ENCODE peak calls at places on chromosomes 13 and 19, in seven cellular contexts. One of them, this sample, is unnamed.

GRCh38 chr13:78035500-78035899 is 116.9 kb upstream of the EDNRB start:
- DNase-seq in HS-5: no peak
- DNase-seq in activated T-helper 9 cell treated with anti-CD3 and anti-CD28 coated beads, Interleukin-2, amount 50 U/mL, for 16 hours: no peak
- DNase-seq in NCI-H1417: peak; percentile 92
- DNase-seq in NCI-H146: no peak
- DNase-seq in stimulated activated CD8-positive, alpha-beta memory T cell treated with anti-CD3 and anti-CD28 coated beads, Interleukin-2, amount 100 ng/mL, for 48 hours: no peak
- DNase-seq in stimulated activated naive CD4-positive, alpha-beta T cell: no peak
- DNase-seq in this sample: no peak

GRCh38 chr13:58369941-58370340 is 738.4 kb downstream of the PCDH17 start:
- DNase-seq in HS-5: no peak
- DNase-seq in activated T-helper 9 cell treated with anti-CD3 and anti-CD28 coated beads, Interleukin-2, amount 50 U/mL, for 16 hours: no peak
- DNase-seq in NCI-H1417: no peak
- DNase-seq in NCI-H146: no peak
- DNase-seq in stimulated activated CD8-positive, alpha-beta memory T cell treated with anti-CD3 and anti-CD28 coated beads, Interleukin-2, amount 100 ng/mL, for 48 hours: no peak
- DNase-seq in stimulated activated naive CD4-positive, alpha-beta T cell: no peak
- DNase-seq in this sample: no peak

GRCh38 chr13:27712421-27712820 is 79.9 kb upstream of the GSX1 start:
- DNase-seq in HS-5: no peak
- DNase-seq in activated T-helper 9 cell treated with anti-CD3 and anti-CD28 coated beads, Interleukin-2, amount 50 U/mL, for 16 hours: no peak
- DNase-seq in NCI-H1417: peak; percentile 2
- DNase-seq in NCI-H146: no peak
- DNase-seq in stimulated activated CD8-positive, alpha-beta memory T cell treated with anti-CD3 and anti-CD28 coated beads, Interleukin-2, amount 100 ng/mL, for 48 hours: no peak
- DNase-seq in stimulated activated naive CD4-positive, alpha-beta T cell: no peak
- DNase-seq in this sample: no peak

GRCh38 chr13:27745301-27745700 is 47.0 kb upstream of the GSX1 start:
- DNase-seq in HS-5: no peak
- DNase-seq in activated T-helper 9 cell treated with anti-CD3 and anti-CD28 coated beads, Interleukin-2, amount 50 U/mL, for 16 hours: no peak
- DNase-seq in NCI-H1417: no peak
- DNase-seq in NCI-H146: no peak
- DNase-seq in stimulated activated CD8-positive, alpha-beta memory T cell treated with anti-CD3 and anti-CD28 coated beads, Interleukin-2, amount 100 ng/mL, for 48 hours: no peak
- DNase-seq in stimulated activated naive CD4-positive, alpha-beta T cell: no peak
- DNase-seq in this sample: no peak

GRCh38 chr13:28412981-28413380 is 81.9 kb downstream of the FLT1 start:
- DNase-seq in HS-5: no peak
- DNase-seq in activated T-helper 9 cell treated with anti-CD3 and anti-CD28 coated beads, Interleukin-2, amount 50 U/mL, for 16 hours: no peak
- DNase-seq in NCI-H1417: no peak
- DNase-seq in NCI-H146: no peak
- DNase-seq in stimulated activated CD8-positive, alpha-beta memory T cell treated with anti-CD3 and anti-CD28 coated beads, Interleukin-2, amount 100 ng/mL, for 48 hours: no peak
- DNase-seq in stimulated activated naive CD4-positive, alpha-beta T cell: no peak
- DNase-seq in this sample: no peak

GRCh38 chr19:41324921-41325639 is 15.1 kb downstream of the CCDC97 start:
- DNase-seq in HS-5: no peak
- DNase-seq in activated T-helper 9 cell treated with anti-CD3 and anti-CD28 coated beads, Interleukin-2, amount 50 U/mL, for 16 hours: no peak
- DNase-seq in NCI-H1417: peak; percentile 50
- DNase-seq in NCI-H146: peak; percentile 36
- DNase-seq in stimulated activated CD8-positive, alpha-beta memory T cell treated with anti-CD3 and anti-CD28 coated beads, Interleukin-2, amount 100 ng/mL, for 48 hours: no peak
- DNase-seq in stimulated activated naive CD4-positive, alpha-beta T cell: no peak
- DNase-seq in this sample: peak; percentile 91

GRCh38 chr13:42977219-42977659 is 14.8 kb downstream of the EPSTI1 start:
- DNase-seq in HS-5: no peak
- DNase-seq in activated T-helper 9 cell treated with anti-CD3 and anti-CD28 coated beads, Interleukin-2, amount 50 U/mL, for 16 hours: no peak
- DNase-seq in NCI-H1417: no peak
- DNase-seq in NCI-H146: no peak
- DNase-seq in stimulated activated CD8-positive, alpha-beta memory T cell treated with anti-CD3 and anti-CD28 coated beads, Interleukin-2, amount 100 ng/mL, for 48 hours: no peak
- DNase-seq in stimulated activated naive CD4-positive, alpha-beta T cell: no peak
- DNase-seq in this sample: no peak

GRCh38 chr13:106398289-106398688 is 137.2 kb downstream of the EFNB2 start:
- DNase-seq in HS-5: no peak
- DNase-seq in activated T-helper 9 cell treated with anti-CD3 and anti-CD28 coated beads, Interleukin-2, amount 50 U/mL, for 16 hours: no peak
- DNase-seq in NCI-H1417: no peak
- DNase-seq in NCI-H146: no peak
- DNase-seq in stimulated activated CD8-positive, alpha-beta memory T cell treated with anti-CD3 and anti-CD28 coated beads, Interleukin-2, amount 100 ng/mL, for 48 hours: no peak
- DNase-seq in stimulated activated naive CD4-positive, alpha-beta T cell: no peak
- DNase-seq in this sample: no peak

GRCh38 chr13:82116422-82116989 is 1765.8 kb downstream of the SLITRK1 start:
- DNase-seq in HS-5: no peak
- DNase-seq in activated T-helper 9 cell treated with anti-CD3 and anti-CD28 coated beads, Interleukin-2, amount 50 U/mL, for 16 hours: no peak
- DNase-seq in NCI-H1417: peak; percentile 68
- DNase-seq in NCI-H146: no peak
- DNase-seq in stimulated activated CD8-positive, alpha-beta memory T cell treated with anti-CD3 and anti-CD28 coated beads, Interleukin-2, amount 100 ng/mL, for 48 hours: no peak
- DNase-seq in stimulated activated naive CD4-positive, alpha-beta T cell: no peak
- DNase-seq in this sample: no peak